ENCODE peak calls at places on chromosomes 7 and 10, in five cellular contexts. C, F, J, S and V are unnamed samples.

GRCh38 chr10:43227911-43228782 is 38.7 kb downstream of the RASGEF1A start:
- DNase-seq in J (no peak), S (no peak), C (peak; percentile 56), F (peak; percentile 46), V (peak; percentile 50)

GRCh38 chr10:97764519-97764931 is 7.3 kb downstream of the SFRP5 start:
- DNase-seq in S (no peak), F (no peak), C (peak; percentile 15), J (no peak), V (no peak)

GRCh38 chr7:90626011-90626410 is 29.9 kb downstream of the CDK14 start:
- DNase-seq in C (no peak), S (no peak), J (peak; percentile 86), F (no peak), V (no peak)

GRCh38 chr7:123647106-123647730 is 8.4 kb upstream of the LMOD2 start:
- DNase-seq in C (no peak), J (no peak), S (no peak), F (no peak), V (no peak)

GRCh38 chr7:37921340-37921805 is 933 bp downstream of the EPDR1 start:
- DNase-seq in F (no peak), S (no peak), J (peak; percentile 56), C (no peak), V (no peak)

GRCh38 chr10:95499482-95499989 is 61.6 kb downstream of the SORBS1 start:
- DNase-seq in C (no peak), S (no peak), F (no peak), J (peak; percentile 79), V (no peak)

GRCh38 chr7:74287303-74288033 is 1.7 kb upstream of the CLIP2 start:
- DNase-seq in C (no peak), J (no peak), F (no peak), S (no peak), V (no peak)

GRCh38 chr7:81478664-81479063 is 291.2 kb downstream of the HGF start:
- DNase-seq in J (no peak), C (no peak), F (no peak), S (no peak), V (peak; percentile 67)

GRCh38 chr7:138289082-138289481 is 171.0 kb upstream of the TRIM24 start:
- DNase-seq in C (no peak), S (no peak), J (no peak), F (no peak), V (no peak)

GRCh38 chr10:119006451-119007210 is 22.9 kb upstream of the NANOS1 start:
- DNase-seq in C (no peak), F (no peak), S (no peak), J (peak; percentile 99), V (peak; percentile 33)

GRCh38 chr10:104707602-104708160 is 66.6 kb downstream of the SORCS3 start:
- DNase-seq in C (no peak), S (no peak), F (no peak), J (no peak), V (no peak)

GRCh38 chr7:101989101-101989500 is 171.7 kb downstream of the CUX1 start:
- DNase-seq in S (no peak), F (peak; percentile 43), J (no peak), C (peak; percentile 59), V (no peak)

GRCh38 chr7:101988513-101988912 is 171.1 kb downstream of the CUX1 start:
- DNase-seq in J (no peak), C (peak; percentile 29), S (no peak), F (no peak), V (no peak)

GRCh38 chr7:101993311-101993710 is 175.9 kb downstream of the CUX1 start:
- DNase-seq in F (no peak), S (no peak), C (peak; percentile 19), J (no peak), V (no peak)

GRCh38 chr7:101991860-101992259 is 174.4 kb downstream of the CUX1 start:
- DNase-seq in J (no peak), S (no peak), C (peak; percentile 5), F (no peak), V (no peak)

GRCh38 chr7:101990811-101991418 is 173.5 kb downstream of the CUX1 start:
- DNase-seq in F (no peak), J (no peak), S (no peak), C (peak; percentile 34), V (no peak)
- H3K4me1 ChIP-seq in F (no peaks in the 10 kb centered on the region), J (no peaks in the 10 kb centered on the region), S (peaks cover 2% of the 10 kb centered on the region), C (no peaks in the 10 kb centered on the region), V (no peaks in the 10 kb centered on the region)

DNA sequence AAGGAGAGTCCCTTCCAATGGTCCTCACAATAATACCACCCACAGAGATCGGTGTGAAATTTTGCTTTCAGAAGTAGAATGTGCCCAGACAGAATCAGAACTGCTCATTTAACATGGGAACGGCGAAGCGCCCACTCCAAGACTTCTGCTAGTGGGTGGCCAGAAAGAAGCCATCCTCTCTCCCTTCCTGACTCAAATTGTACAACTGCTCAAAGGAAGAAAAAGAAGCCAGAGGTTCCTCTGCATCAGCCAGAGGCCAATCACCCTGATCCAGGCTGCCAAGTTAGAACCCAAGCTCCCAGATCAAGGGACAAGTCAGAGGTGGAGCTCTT is 23.3 kb downstream of the NUDCD3 start:
- DNase-seq in S (no peak), J (no peak), F (no peak), C (no peak), V (no peak)
- H3K27ac ChIP-seq in S (no peak overlapping the region), J (no peak overlapping the region), F (no peak overlapping the region), C (no peak overlapping the region), V (no peak overlapping the region)

GRCh38 chr10:77282163-77282562 is 355.4 kb downstream of the KCNMA1 start:
- DNase-seq in F (no peak), C (no peak), S (no peak), J (no peak), V (no peak)

GRCh38 chr10:77285529-77286182 is 352.0 kb downstream of the KCNMA1 start:
- DNase-seq in S (no peak), F (no peak), C (no peak), J (no peak), V (no peak)

GRCh38 chr10:77281719-77282118 is 355.9 kb downstream of the KCNMA1 start:
- DNase-seq in C (no peak), S (no peak), J (no peak), F (no peak), V (no peak)

GRCh38 chr10:77284797-77285196 is 352.8 kb downstream of the KCNMA1 start:
- DNase-seq in J (no peak), C (no peak), S (no peak), F (no peak), V (no peak)

DNA sequence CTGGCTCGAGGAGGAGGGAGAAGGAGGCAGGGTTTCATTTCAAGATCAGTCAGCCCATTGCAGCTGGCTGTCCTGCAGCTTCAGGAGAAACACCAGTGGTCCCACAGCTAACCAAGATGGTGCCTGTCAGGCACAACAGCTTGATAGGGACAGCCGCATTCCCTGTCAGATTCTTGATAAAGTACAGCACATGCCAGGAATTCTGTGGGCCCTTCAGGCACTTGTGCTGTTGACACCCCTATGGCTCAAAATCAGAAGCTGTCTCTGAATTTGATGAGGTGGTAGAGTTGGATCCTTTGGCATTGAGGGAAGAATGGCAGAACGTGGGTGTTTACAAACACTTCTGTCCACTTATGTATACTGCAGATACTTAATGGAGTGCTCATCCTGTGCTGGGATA is 354.3 kb downstream of the KCNMA1 start:
- DNase-seq in S (no peak), C (no peak), J (no peak), F (no peak), V (no peak)
- H3K4me1 ChIP-seq in S (no peaks in the 10 kb centered on the region), C (no peaks in the 10 kb centered on the region), J (no peaks in the 10 kb centered on the region), F (no peaks in the 10 kb centered on the region), V (no peaks in the 10 kb centered on the region)

GRCh38 chr7:143434660-143435059 is 8.6 kb upstream of the TAS2R60 start:
- DNase-seq in F (no peak), C (no peak), S (peak; percentile 51), J (peak; percentile 6), V (no peak)
- H3K27ac ChIP-seq in F (no peak overlapping the region), C (no peak overlapping the region), S (no peak overlapping the region), J (no peak overlapping the region), V (no peak overlapping the region)

DNA sequence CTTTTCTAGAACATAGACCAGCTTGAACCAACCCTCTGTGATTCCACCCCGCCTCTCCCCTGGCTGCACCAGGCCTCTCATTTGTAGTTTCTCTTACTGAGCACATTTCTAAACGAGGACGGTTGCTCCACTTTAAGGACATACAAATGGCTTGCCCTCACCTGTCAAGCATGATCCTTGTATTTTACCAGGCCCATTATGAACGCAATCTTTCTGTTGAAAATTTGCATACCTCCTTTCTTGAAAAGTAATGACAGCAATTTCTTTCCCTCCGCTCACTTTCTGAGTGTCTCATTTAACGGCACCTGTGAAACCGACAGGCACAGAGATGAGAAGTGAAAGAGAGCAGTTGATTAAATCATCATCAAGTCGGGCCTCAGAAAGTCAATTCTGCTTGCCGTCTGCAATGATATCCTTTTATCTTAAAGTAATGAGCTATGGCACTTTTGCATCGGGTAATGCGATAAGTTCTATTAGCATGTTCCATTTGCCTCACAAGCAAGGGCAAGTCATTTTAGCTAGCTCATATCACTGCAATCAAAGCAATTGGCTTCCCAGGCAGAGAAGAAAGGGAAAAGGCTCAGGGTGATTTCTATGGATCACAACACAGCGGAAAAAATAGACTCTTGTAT is 705.6 kb upstream of the GALNT17 start:
- DNase-seq in J (no peak), F (no peak), S (no peak), C (no peak), V (no peak)
- H3K4me1 ChIP-seq in J (no peaks in the 10 kb centered on the region), F (no peaks in the 10 kb centered on the region), S (no peaks in the 10 kb centered on the region), C (no peaks in the 10 kb centered on the region), V (no peaks in the 10 kb centered on the region)

GRCh38 chr7:27242580-27243339 is at the start of gene EVX1:
- DNase-seq in F (peak; percentile 84), J (no peak), C (no peak), S (no peak), V (peak; percentile 50)

GRCh38 chr7:27245798-27246691 is 3.4 kb downstream of the EVX1 start:
- DNase-seq in J (no peak), C (no peak), F (peak; percentile 86), S (no peak), V (no peak)

GRCh38 chr7:27245124-27245797 is 2.7 kb downstream of the EVX1 start:
- DNase-seq in S (no peak), C (no peak), J (no peak), F (peak; percentile 66), V (no peak)

GRCh38 chr7:27243340-27244163 is 950 bp downstream of the EVX1 start:
- DNase-seq in J (no peak), S (no peak), F (peak; percentile 40), C (no peak), V (peak; percentile 56)

DNA sequence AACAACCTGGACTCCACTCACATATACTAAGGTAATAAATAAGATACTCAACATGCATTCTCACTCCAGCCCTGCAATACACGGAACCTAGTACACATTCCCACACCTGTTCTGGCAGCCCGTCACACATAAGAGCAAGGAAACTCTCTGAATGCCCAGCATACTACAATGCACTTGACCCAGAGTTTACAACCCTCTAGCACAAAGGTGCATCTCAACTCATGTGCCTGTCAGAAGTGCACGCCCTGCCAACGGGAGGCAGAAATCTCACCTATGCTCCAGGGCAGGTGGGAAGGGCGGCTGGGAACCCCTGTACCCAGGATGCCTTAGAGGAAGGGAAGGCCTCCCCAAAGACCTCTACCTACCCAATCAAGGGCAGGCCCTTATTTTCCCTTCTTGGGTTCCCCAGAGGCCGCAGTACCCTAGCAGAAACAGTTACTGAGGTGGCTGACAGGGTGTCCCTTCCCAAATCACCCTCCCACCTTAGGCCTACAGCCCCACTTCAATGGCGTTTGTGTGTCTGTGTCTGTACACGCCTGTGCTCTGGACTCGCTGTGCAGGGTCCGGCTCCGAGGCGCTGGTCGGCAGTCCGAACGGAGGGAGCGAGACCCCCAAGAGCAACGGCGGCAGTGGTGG is 2.0 kb downstream of the EVX1 start:
- DNase-seq in C (no peak), F (no peak), J (no peak), S (no peak), V (no peak)
- H3K27ac ChIP-seq in C (no peak overlapping the region), F (no peak overlapping the region), J (no peak overlapping the region), S (no peak overlapping the region), V (no peak overlapping the region)